ENCODE peak calls at places on chromosomes 12 and 14, in six cellular contexts. K is GM10248; O is NCI-H748 treated with DMSO at 0.1 percent for 48 hours; Y is bronchial epithelial cell; R is EL; W is stimulated activated CD4-positive, alpha-beta T cell treated with anti-CD3 and anti-CD28 coated beads, Interleukin-1b, Interleukin-23, amount 100 ng/mL, for 24 hours. V is an unnamed sample.

GRCh38 chr12:28941248-28941647 is 207.8 kb upstream of the FAR2 start:
- DNase-seq in O (no peak), R (peak), W (no peak), Y (peak), K (no peak), V (no peak)

GRCh38 chr12:79298511-79298910 is 392.3 kb downstream of the PAWR start:
- DNase-seq in W (no peak), O (no peak), K (no peak), Y (no peak), R (no peak), V (peak)

GRCh38 chr14:100634026-100634425 is 46.8 kb upstream of the BEGAIN start:
- DNase-seq in O (no peak), R (no peak), K (no peak), W (no peak), Y (no peak), V (no peak)

GRCh38 chr12:82510386-82510785 is 152.1 kb downstream of the METTL25 start:
- DNase-seq in W (no peak), Y (no peak), O (peak), K (no peak), R (no peak), V (no peak)

GRCh38 chr14:29518335-29518734 is 409.3 kb downstream of the PRKD1 start:
- DNase-seq in R (peak), W (no peak), Y (peak), O (peak), K (no peak), V (peak)

GRCh38 chr12:54356951-54357356 is 7.3 kb downstream of the GPR84 start:
- DNase-seq in R (no peak), O (no peak), W (no peak), K (no peak), Y (no peak), V (no peak)

GRCh38 chr12:104534162-104534856 is 77.6 kb downstream of the CHST11 start:
- DNase-seq in Y (no peak), W (no peak), R (no peak), K (no peak), O (no peak), V (no peak)

GRCh38 chr12:1939316-1939715 is 20.9 kb upstream of the CACNA2D4 start:
- DNase-seq in W (no peak), Y (no peak), K (no peak), O (no peak), R (no peak), V (no peak)

GRCh38 chr12:113066806-113067400 is 10.4 kb downstream of the DTX1 start:
- DNase-seq in O (no peak), R (no peak), K (no peak), Y (no peak), W (no peak), V (no peak)

GRCh38 chr14:76011959-76012802 is 26.6 kb downstream of the IFT43 start:
- DNase-seq in O (no peak), R (no peak), K (no peak), Y (no peak), W (no peak), V (no peak)

GRCh38 chr12:50734409-50735263 is 29.3 kb upstream of the ATF1 start:
- DNase-seq in O (no peak), W (no peak), Y (no peak), R (peak), K (peak), V (peak)

GRCh38 chr12:106978035-106978800 is 8.7 kb downstream of the MTERF2 start:
- DNase-seq in K (no peak), W (no peak), R (peak), Y (no peak), O (peak), V (peak)

GRCh38 chr14:103698380-103699260 is 16.6 kb downstream of the XRCC3 start:
- DNase-seq in Y (peak), W (no peak), R (no peak), O (no peak), K (no peak), V (no peak)

GRCh38 chr12:89179983-89180382 is 172.3 kb downstream of the DUSP6 start:
- DNase-seq in R (peak), K (no peak), Y (peak), W (no peak), O (peak), V (no peak)

GRCh38 chr14:103847954-103848719 is 762 bp upstream of the PPP1R13B start:
- DNase-seq in Y (no peak), K (no peak), R (no peak), W (no peak), O (no peak), V (no peak)

GRCh38 chr12:126899926-126900792 is 1366.8 kb upstream of the TMEM132C start:
- DNase-seq in R (no peak), Y (no peak), K (no peak), O (peak), W (no peak), V (no peak)

GRCh38 chr12:131458048-131458374 is 252.9 kb upstream of the SFSWAP start:
- DNase-seq in Y (no peak), R (no peak), O (no peak), W (no peak), K (no peak), V (no peak)

GRCh38 chr12:105462841-105463240 is 132.3 kb downstream of the C12orf75 start:
- DNase-seq in Y (peak), R (peak), W (no peak), O (no peak), K (no peak), V (no peak)

GRCh38 chr14:42045393-42045792 is 438.7 kb downstream of the LRFN5 start:
- DNase-seq in W (no peak), O (no peak), Y (no peak), R (no peak), K (no peak), V (no peak)

V was measured in NCI-H1694 treated with DMSO at 0.1 percent for 48 hours.